ENCODE peak calls at places on chromosomes 5 and 9, in nine cellular contexts. Y is esophagus squamous epithelium, I is bronchial epithelial cell, P is lower lobe of right lung, B is psoas muscle, L is fibroblast of mammary gland, O is HL-60, W is lower leg skin, H is HCT116. C is an unnamed sample.

GRCh38 chr5:127518319-127518621 is 830 bp downstream of the PRRC1 start:
- DNase-seq in Y (no peak), I (peak), P (no peak), B (no peak), L (peak), O (no peak), W (no peak), H (no peak), C (peak)

GRCh38 chr5:170633235-170634041 is 129.6 kb downstream of the KCNIP1 start:
- DNase-seq in Y (no peak), I (peak), P (no peak), B (peak), L (peak), O (no peak), W (peak), H (peak), C (peak)

GRCh38 chr9:133767625-133768024 is 29.5 kb upstream of the SARDH start:
- DNase-seq in Y (no peak), I (no peak), P (peak), B (no peak), L (no peak), O (no peak), W (peak), H (no peak), C (no peak)

GRCh38 chr5:83567741-83568530 is 96.4 kb downstream of the VCAN start:
- DNase-seq in Y (no peak), I (peak), P (no peak), B (no peak), L (peak), O (no peak), W (no peak), H (no peak), C (peak)

GRCh38 chr9:126407125-126407870 is 80.7 kb downstream of the MVB12B start:
- DNase-seq in Y (no peak), I (no peak), P (no peak), B (no peak), L (peak), O (no peak), W (no peak), H (no peak), C (no peak)

GRCh38 chr5:143166661-143167420 is 236.6 kb downstream of the NR3C1 start:
- DNase-seq in Y (no peak), I (no peak), P (no peak), B (no peak), L (no peak), O (no peak), W (no peak), H (no peak), C (no peak)

GRCh38 chr5:127001621-127002296 is 28.6 kb downstream of the MARCHF3 start:
- DNase-seq in Y (no peak), I (no peak), P (no peak), B (no peak), L (peak), O (no peak), W (no peak), H (no peak), C (no peak)

GRCh38 chr5:122101636-122102285 is 23.7 kb upstream of the LOX start:
- DNase-seq in Y (no peak), I (peak), P (no peak), B (no peak), L (peak), O (no peak), W (no peak), H (peak), C (no peak)

GRCh38 chr5:107472620-107473064 is 198.1 kb downstream of the EFNA5 start:
- DNase-seq in Y (no peak), I (no peak), P (no peak), B (no peak), L (no peak), O (no peak), W (no peak), H (no peak), C (no peak)

GRCh38 chr9:106874657-106875056 is 11.7 kb downstream of the ZNF462 start:
- DNase-seq in Y (no peak), I (peak), P (no peak), B (no peak), L (peak), O (no peak), W (no peak), H (no peak), C (no peak)

GRCh38 chr9:130423272-130423671 is 21.5 kb upstream of the ASS1 start:
- DNase-seq in Y (no peak), I (no peak), P (no peak), B (no peak), L (no peak), O (no peak), W (no peak), H (no peak), C (no peak)

GRCh38 chr9:78713746-78714405 is 417.0 kb downstream of the PSAT1 start:
- DNase-seq in Y (no peak), I (no peak), P (no peak), B (no peak), L (peak), O (no peak), W (no peak), H (no peak), C (peak)

GRCh38 chr9:89750117-89750551 is 145.3 kb downstream of the GADD45G start:
- DNase-seq in Y (no peak), I (no peak), P (no peak), B (no peak), L (no peak), O (no peak), W (no peak), H (no peak), C (no peak)

GRCh38 chr5:97131139-97131710 is 11.2 kb downstream of the LIX1 start:
- DNase-seq in Y (no peak), I (no peak), P (no peak), B (no peak), L (peak), O (no peak), W (no peak), H (no peak), C (no peak)

GRCh38 chr5:150544606-150545219 is 36.8 kb downstream of the NDST1 start:
- DNase-seq in Y (no peak), I (peak), P (peak), B (peak), L (peak), O (peak), W (peak), H (peak), C (no peak)

GRCh38 chr9:34625087-34625486 is 3.8 kb downstream of the ARID3C start:
- DNase-seq in Y (no peak), I (no peak), P (no peak), B (no peak), L (no peak), O (no peak), W (no peak), H (no peak), C (no peak)

GRCh38 chr9:34627716-34628655 is 880 bp downstream of the ARID3C start:
- DNase-seq in Y (no peak), I (no peak), P (no peak), B (no peak), L (no peak), O (no peak), W (no peak), H (no peak), C (no peak)

GRCh38 chr9:34620061-34620994 is at the start of gene DCTN3:
- DNase-seq in Y (peak), I (peak), P (peak), B (peak), L (peak), O (peak), W (peak), H (peak), C (peak)

GRCh38 chr9:34623386-34624235 is 3.3 kb upstream of the DCTN3 start:
- DNase-seq in Y (no peak), I (no peak), P (no peak), B (no peak), L (no peak), O (no peak), W (no peak), H (no peak), C (no peak)

GRCh38 chr9:34624475-34624984 is 4.2 kb upstream of the DCTN3 start:
- DNase-seq in Y (no peak), I (no peak), P (no peak), B (no peak), L (no peak), O (no peak), W (no peak), H (no peak), C (no peak)
- H3K4me3 ChIP-seq in Y (no peak), I (no peak), P (no peak), B (no peak), L (no peak), O (no peak), W (no peak), H (no peak), C (no peak)

DNA sequence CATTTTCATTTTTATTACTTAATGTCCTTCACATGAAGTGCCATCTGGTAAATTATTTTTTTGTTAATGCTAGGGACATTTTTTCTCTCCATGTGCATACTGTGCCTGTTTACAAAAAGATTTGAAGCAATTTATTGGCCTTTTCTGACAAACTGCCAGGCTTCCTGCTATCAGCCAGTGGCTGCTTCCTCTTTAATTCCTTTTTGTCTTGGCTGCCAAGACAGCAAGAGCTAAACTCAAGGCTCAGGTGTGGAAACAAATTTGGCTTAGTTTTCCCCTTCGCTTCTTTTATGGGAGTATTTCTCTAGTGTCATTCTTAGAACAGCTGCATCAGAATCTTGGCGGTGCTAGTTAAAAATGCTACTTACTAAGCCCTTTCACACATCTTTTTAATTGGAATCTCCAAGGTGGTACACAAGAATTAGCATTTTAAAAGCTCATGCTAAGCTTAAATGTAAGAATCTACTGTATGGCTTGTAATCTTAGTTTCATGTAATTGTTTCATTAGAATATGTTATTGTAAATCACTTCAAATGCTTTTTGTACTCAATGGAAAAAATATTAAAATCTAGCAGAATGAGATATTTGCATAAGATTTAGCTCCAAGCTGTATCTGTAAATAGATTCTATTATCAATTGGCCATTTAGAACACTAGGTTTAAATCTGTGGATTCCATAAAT is 134.2 kb upstream of the RASGRF2 start:
- DNase-seq in Y (no peak), I (no peak), P (no peak), B (no peak), L (no peak), O (no peak), W (no peak), H (no peak), C (no peak)
- TF ChIP-seq CTCF in Y (no peak), I (no peak), P (no peak), B (no peak), L (no peak), O (no peak), W (no peak), H (no peak), C (no peak)

DNA sequence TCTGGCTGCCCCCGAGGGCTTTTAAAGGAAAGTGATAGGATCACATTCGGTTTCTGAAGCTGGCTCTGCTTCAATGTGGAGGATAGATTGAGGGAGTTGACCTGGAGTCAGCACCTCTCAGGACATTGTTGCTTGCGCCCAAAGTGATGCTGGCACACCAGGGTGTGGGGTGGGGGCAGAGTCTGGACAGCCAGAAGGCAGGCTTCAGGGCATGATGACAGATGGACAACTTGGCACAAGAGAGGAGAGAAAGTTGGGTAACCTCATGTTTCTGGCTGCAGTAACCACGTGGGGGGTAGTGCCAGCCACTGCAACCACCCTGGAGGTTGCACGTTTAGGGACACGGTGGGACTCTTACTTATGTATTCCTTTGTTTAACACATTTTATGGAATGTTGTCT is 9.5 kb downstream of the ALDH1B1 start:
- DNase-seq in Y (no peak), I (no peak), P (no peak), B (no peak), L (no peak), O (no peak), W (no peak), H (no peak), C (no peak)
- H3K4me3 ChIP-seq in Y (no peak), I (no peak), P (no peak), B (no peak), L (no peak), O (no peak), W (no peak), H (no peak), C (no peak)

GRCh38 chr9:68843239-68843638 is 138.2 kb downstream of the PIP5K1B start:
- DNase-seq in Y (no peak), I (peak), P (no peak), B (no peak), L (no peak), O (no peak), W (no peak), H (no peak), C (no peak)

GRCh38 chr9:68844196-68844595 is 139.2 kb downstream of the PIP5K1B start:
- DNase-seq in Y (no peak), I (no peak), P (no peak), B (no peak), L (no peak), O (peak), W (no peak), H (no peak), C (no peak)

GRCh38 chr9:68847765-68848164 is 142.7 kb downstream of the PIP5K1B start:
- DNase-seq in Y (no peak), I (no peak), P (no peak), B (no peak), L (no peak), O (no peak), W (no peak), H (no peak), C (no peak)

GRCh38 chr9:68842568-68842967 is 137.5 kb downstream of the PIP5K1B start:
- DNase-seq in Y (no peak), I (no peak), P (no peak), B (no peak), L (no peak), O (no peak), W (no peak), H (no peak), C (no peak)

DNA sequence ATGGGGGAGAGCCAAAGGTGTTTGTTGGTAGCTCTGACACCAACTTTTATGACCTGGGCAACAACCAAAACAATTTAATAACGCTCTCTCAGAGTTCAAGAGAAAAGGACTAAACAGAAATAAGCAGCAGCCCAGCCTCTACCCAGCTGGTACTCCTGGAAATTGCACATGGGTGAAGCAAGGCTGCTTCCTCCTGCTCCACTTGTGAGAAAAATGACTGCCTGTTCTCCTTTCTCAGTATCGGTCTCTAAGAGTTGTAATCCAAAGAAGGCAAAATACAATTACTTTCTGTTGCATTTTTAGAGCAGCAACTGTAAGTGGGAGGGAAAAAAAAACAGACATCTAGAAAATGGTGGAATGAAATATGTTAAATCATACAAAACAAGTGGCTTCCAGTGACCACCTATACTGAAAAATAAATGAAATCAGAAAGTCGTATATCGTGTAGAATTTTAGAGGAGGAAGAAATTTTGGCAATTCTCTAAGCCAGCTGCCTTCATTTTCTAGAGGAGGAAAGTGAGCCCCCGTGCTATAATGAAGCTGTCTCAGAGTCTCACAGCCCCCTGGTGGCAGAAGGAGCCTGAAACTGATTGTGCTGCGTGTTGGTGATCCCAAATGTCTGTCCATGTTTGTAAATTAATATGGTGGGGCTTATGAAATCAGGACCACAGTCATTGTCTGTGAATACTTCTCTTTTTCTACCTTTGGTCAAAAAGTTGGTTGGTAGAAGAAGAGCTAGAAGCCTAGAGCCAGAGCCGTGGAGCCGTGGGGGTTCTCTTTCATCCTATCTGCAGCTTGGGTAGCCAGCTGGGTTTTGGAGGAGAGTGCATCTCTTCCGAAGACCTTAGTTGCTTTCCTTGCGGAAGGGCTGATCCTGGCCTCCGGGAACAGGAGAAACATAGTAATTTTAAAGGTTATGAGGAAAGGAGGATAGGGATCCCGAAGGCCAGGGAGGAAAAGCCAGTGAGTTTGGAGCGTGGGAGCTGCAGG is 139.9 kb downstream of the PIP5K1B start:
- DNase-seq in Y (no peak), I (no peak), P (no peak), B (no peak), L (peak), O (peak), W (no peak), H (peak), C (no peak)
- TF ChIP-seq CTCF in Y (no peak), I (peak), P (peak), B (peak), L (peak), O (peak), W (no peak), H (peak), C (peak)

GRCh38 chr9:114929166-114929565 is 1.2 kb downstream of the TNFSF8 start:
- DNase-seq in Y (no peak), I (no peak), P (no peak), B (no peak), L (no peak), O (no peak), W (no peak), H (no peak), C (no peak)

GRCh38 chr9:114925039-114925438 is 5.4 kb downstream of the TNFSF8 start:
- DNase-seq in Y (no peak), I (no peak), P (no peak), B (no peak), L (no peak), O (no peak), W (no peak), H (no peak), C (no peak)

GRCh38 chr9:114930063-114930812 is at the start of gene TNFSF8:
- DNase-seq in Y (no peak), I (no peak), P (peak), B (peak), L (no peak), O (no peak), W (no peak), H (no peak), C (no peak)

GRCh38 chr9:114925672-114926071 is 4.7 kb downstream of the TNFSF8 start:
- DNase-seq in Y (no peak), I (no peak), P (no peak), B (no peak), L (no peak), O (no peak), W (no peak), H (no peak), C (no peak)

GRCh38 chr9:114928092-114928491 is 2.3 kb downstream of the TNFSF8 start:
- DNase-seq in Y (no peak), I (no peak), P (no peak), B (no peak), L (no peak), O (no peak), W (no peak), H (no peak), C (no peak)
- H3K4me3 ChIP-seq in Y (peak), I (no peak), P (peak), B (peak), L (no peak), O (no peak), W (no peak), H (no peak), C (no peak)

GRCh38 chr5:115389074-115389798 is 92.8 kb upstream of the CCDC112 start:
- DNase-seq in Y (no peak), I (no peak), P (no peak), B (no peak), L (peak), O (no peak), W (no peak), H (no peak), C (peak)

GRCh38 chr5:115387816-115388215 is 91.4 kb upstream of the CCDC112 start:
- DNase-seq in Y (no peak), I (no peak), P (no peak), B (no peak), L (no peak), O (no peak), W (no peak), H (no peak), C (no peak)

GRCh38 chr5:115391780-115392179 is 95.3 kb upstream of the CCDC112 start:
- DNase-seq in Y (no peak), I (no peak), P (no peak), B (no peak), L (no peak), O (no peak), W (no peak), H (no peak), C (no peak)

GRCh38 chr5:115392611-115393010 is 96.2 kb upstream of the CCDC112 start:
- DNase-seq in Y (no peak), I (no peak), P (no peak), B (no peak), L (peak), O (no peak), W (no peak), H (no peak), C (no peak)

GRCh38 chr5:115389799-115390382 is 93.4 kb upstream of the CCDC112 start:
- DNase-seq in Y (no peak), I (no peak), P (peak), B (no peak), L (no peak), O (no peak), W (no peak), H (no peak), C (no peak)
- TF ChIP-seq CTCF in Y (peak), I (peak), P (peak), B (no peak), L (no peak), O (no peak), W (no peak), H (peak), C (peak)